ENCODE peak calls at places on chromosomes 6 and 20, in five cellular contexts. U is dermis microvascular lymphatic vessel endothelial cell; Z is CD8-positive, alpha-beta memory T cell; W is ovary; F is ACHN. R is an unnamed sample.

GRCh38 chr20:2210646-2211556 is 84.9 kb upstream of the TGM3 start:
- DNase-seq in Z (no peak), U (no peak), F (no peak), W (no peak), R (peak; percentile 60)

GRCh38 chr6:27651371-27651732 is 178.4 kb upstream of the ZNF184 start:
- DNase-seq in W (no peak), U (no peak), F (peak; percentile 48), Z (no peak), R (no peak)

GRCh38 chr6:48736486-48737206 is 625.6 kb upstream of the PTCHD4 start:
- DNase-seq in U (no peak), W (no peak), F (no peak), Z (no peak), R (no peak)

GRCh38 chr6:129889580-129889979 is 28.5 kb upstream of the TMEM244 start:
- DNase-seq in F (no peak), W (no peak), Z (no peak), U (no peak), R (peak; percentile 56)

GRCh38 chr6:45965787-45966186 is 49.9 kb downstream of the CLIC5 start:
- DNase-seq in Z (no peak), F (peak; percentile 79), W (no peak), U (no peak), R (no peak)

GRCh38 chr6:24990227-24990843 is 54.6 kb upstream of the RIPOR2 start:
- DNase-seq in Z (no peak), F (no peak), W (no peak), U (no peak), R (no peak)

GRCh38 chr20:64035066-64035932 is 683 bp upstream of the C20orf204 start:
- DNase-seq in W (no peak), F (no peak), Z (no peak), U (no peak), R (no peak)

GRCh38 chr6:2817778-2818443 is 23.8 kb downstream of the SERPINB1 start:
- DNase-seq in F (peak; percentile 15), Z (no peak), W (no peak), U (peak; percentile 75), R (no peak)

GRCh38 chr6:157233686-157234085 is 89.6 kb downstream of the TMEM242 start:
- DNase-seq in W (peak; percentile 13), F (no peak), U (no peak), Z (no peak), R (no peak)

GRCh38 chr20:4808872-4809271 is 87.2 kb downstream of the PRND start:
- DNase-seq in U (no peak), W (no peak), Z (no peak), F (no peak), R (no peak)

GRCh38 chr6:8705435-8706020 is 270.2 kb upstream of the SLC35B3 start:
- DNase-seq in U (no peak), Z (no peak), F (no peak), W (no peak), R (no peak)

GRCh38 chr6:43869792-43870659 is 100.0 kb downstream of the VEGFA start:
- DNase-seq in U (no peak), Z (no peak), F (no peak), W (no peak), R (no peak)

GRCh38 chr6:152783217-152783878 is 32.8 kb downstream of the VIP start:
- DNase-seq in Z (no peak), W (no peak), F (no peak), U (no peak), R (no peak)

GRCh38 chr6:73747293-73747692 is 51.3 kb downstream of the CD109 start:
- DNase-seq in Z (no peak), F (no peak), U (no peak), W (no peak), R (peak; percentile 76)

GRCh38 chr6:122789078-122789861 is at the start of gene SMPDL3A:
- DNase-seq in Z (no peak), U (no peak), F (peak; percentile 74), W (peak; percentile 74), R (peak; percentile 5)

GRCh38 chr6:56555438-56555872 is 87.2 kb downstream of the DST start:
- DNase-seq in Z (no peak), F (no peak), W (peak; percentile 32), U (no peak), R (no peak)

GRCh38 chr6:116580198-116580597 is 8.9 kb downstream of the RWDD1 start:
- DNase-seq in W (no peak), U (no peak), Z (no peak), F (no peak), R (no peak)

GRCh38 chr6:116895935-116896334 is 18.9 kb downstream of the RFX6 start:
- DNase-seq in U (no peak), W (no peak), Z (no peak), F (no peak), R (no peak)

GRCh38 chr6:127367023-127367375 is 23.6 kb upstream of the ECHDC1 start:
- DNase-seq in Z (no peak), U (no peak), F (no peak), W (no peak), R (no peak)

GRCh38 chr20:62104791-62105345 is 17.4 kb upstream of the LSM14B start:
- DNase-seq in W (no peak), Z (no peak), U (no peak), F (no peak), R (no peak)

GRCh38 chr20:60558491-60558890 is 600.3 kb downstream of the CDH26 start:
- DNase-seq in W (no peak), U (no peak), Z (no peak), F (no peak), R (no peak)

GRCh38 chr6:16749516-16750485 is 11.5 kb downstream of the ATXN1 start:
- DNase-seq in F (no peak), W (no peak), U (no peak), Z (no peak), R (no peak)

GRCh38 chr20:4782373-4782772 is 60.7 kb downstream of the PRND start:
- DNase-seq in W (no peak), U (no peak), Z (no peak), F (no peak), R (no peak)

GRCh38 chr20:2179957-2180356 is 78.3 kb downstream of the STK35 start:
- DNase-seq in F (no peak), Z (no peak), U (no peak), W (no peak), R (no peak)

GRCh38 chr6:25971187-25971811 is 8.7 kb downstream of the TRIM38 start:
- DNase-seq in U (peak; percentile 45), W (peak; percentile 53), F (peak; percentile 84), Z (no peak), R (peak; percentile 56)

R was measured in MV-4-11.